ENCODE peak calls at places on chromosomes 13 and 19, in eight cellular contexts. D is esophagus muscularis mucosa, L is IMR-90, H is testis, A is body of pancreas, I is K562, C is heart left ventricle, T is stomach. R is an unnamed sample.

GRCh38 chr13:74662895-74663294 is 528.7 kb upstream of the KLF12 start:
- DNase-seq in D (no peak), L (no peak), H (peak; percentile 21), A (no peak), I (no peak), C (no peak), T (no peak), R (no peak)

GRCh38 chr13:109819851-109820250 is 33.5 kb upstream of the IRS2 start:
- DNase-seq in D (no peak), L (no peak), H (no peak), A (no peak), I (no peak), C (no peak), T (no peak), R (no peak)

GRCh38 chr13:44378277-44378676 is 4.7 kb downstream of the SERP2 start:
- DNase-seq in D (no peak), L (no peak), H (no peak), A (no peak), I (no peak), C (no peak), T (no peak), R (no peak)

GRCh38 chr13:20788312-20788711 is 14.6 kb upstream of the EEF1AKMT1 start:
- DNase-seq in D (no peak), L (peak; percentile 26), H (no peak), A (no peak), I (no peak), C (no peak), T (no peak), R (no peak)

GRCh38 chr13:77838271-77838670 is 80.4 kb downstream of the EDNRB start:
- DNase-seq in D (no peak), L (no peak), H (no peak), A (no peak), I (no peak), C (no peak), T (no peak), R (no peak)

GRCh38 chr19:54357381-54357780 is 7.3 kb downstream of the LAIR1 start:
- DNase-seq in D (no peak), L (no peak), H (no peak), A (no peak), I (no peak), C (no peak), T (no peak), R (no peak)

GRCh38 chr13:110070046-110070445 is 236.9 kb downstream of the COL4A1 start:
- DNase-seq in D (no peak), L (no peak), H (no peak), A (no peak), I (no peak), C (no peak), T (no peak), R (no peak)

GRCh38 chr13:96958286-96958891 is 35.9 kb downstream of the OXGR1 start:
- DNase-seq in D (no peak), L (peak; percentile 13), H (peak; percentile 30), A (peak; percentile 21), I (peak; percentile 10), C (no peak), T (peak; percentile 27), R (no peak)

GRCh38 chr13:23087884-23088283 is 92.9 kb upstream of the SGCG start:
- DNase-seq in D (no peak), L (peak; percentile 20), H (peak; percentile 58), A (no peak), I (peak; percentile 13), C (no peak), T (no peak), R (no peak)

GRCh38 chr13:95882121-95882520 is 171.1 kb downstream of the UGGT2 start:
- DNase-seq in D (no peak), L (no peak), H (no peak), A (peak; percentile 23), I (no peak), C (no peak), T (peak; percentile 34), R (no peak)

GRCh38 chr13:99528547-99528946 is 27.3 kb downstream of the TM9SF2 start:
- DNase-seq in D (no peak), L (no peak), H (no peak), A (no peak), I (no peak), C (no peak), T (no peak), R (no peak)

GRCh38 chr13:42354246-42355117 is 82.5 kb downstream of the AKAP11 start:
- DNase-seq in D (peak; percentile 85), L (peak; percentile 48), H (no peak), A (no peak), I (no peak), C (no peak), T (no peak), R (no peak)

GRCh38 chr19:39412100-39412866 is at the start of gene PLEKHG2:
- DNase-seq in D (peak; percentile 100), L (peak; percentile 100), H (peak; percentile 99), A (peak; percentile 97), I (peak; percentile 92), C (peak; percentile 97), T (peak; percentile 97), R (peak; percentile 100)
- TF ChIP-seq POLR2A in D (peak; percentile 97), L (peak; percentile 77), H (no peak), A (peak; percentile 90), I (peak; percentile 81), C (peak; percentile 80), T (no peak), R (no peak)

DNA sequence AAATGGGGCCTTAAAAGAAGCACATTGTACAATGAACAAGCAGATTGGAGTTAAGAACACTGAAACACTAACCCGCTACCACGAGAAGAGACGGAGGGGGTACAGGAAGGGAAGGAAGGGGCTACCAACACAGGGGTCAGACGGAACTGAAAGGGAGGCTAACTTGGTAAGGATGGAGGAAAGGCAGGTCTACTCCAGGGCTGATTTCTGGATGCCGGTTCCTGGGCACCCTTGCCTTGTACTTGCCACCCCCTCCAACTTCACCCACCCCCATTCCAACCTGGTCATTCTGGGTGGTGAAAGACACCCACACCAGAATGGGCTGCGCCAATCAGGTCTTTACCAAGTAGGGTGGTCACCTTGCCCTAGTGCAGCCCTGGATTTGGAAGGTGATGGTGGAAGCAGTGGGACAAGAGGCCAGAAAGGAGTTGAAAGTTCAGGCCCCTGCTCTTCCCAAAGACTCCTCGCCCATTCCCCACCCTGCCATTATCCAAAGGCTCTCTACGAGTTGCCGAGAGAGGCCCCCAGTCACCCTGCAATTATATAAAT is 10.3 kb downstream of the ZNF574 start:
- DNase-seq in D (no peak), L (no peak), H (no peak), A (no peak), I (no peak), C (no peak), T (no peak), R (no peak)
- TF ChIP-seq POLR2A in D (no peak), L (no peak), H (no peak), A (no peak), I (no peak), C (no peak), T (no peak), R (no peak)

DNA sequence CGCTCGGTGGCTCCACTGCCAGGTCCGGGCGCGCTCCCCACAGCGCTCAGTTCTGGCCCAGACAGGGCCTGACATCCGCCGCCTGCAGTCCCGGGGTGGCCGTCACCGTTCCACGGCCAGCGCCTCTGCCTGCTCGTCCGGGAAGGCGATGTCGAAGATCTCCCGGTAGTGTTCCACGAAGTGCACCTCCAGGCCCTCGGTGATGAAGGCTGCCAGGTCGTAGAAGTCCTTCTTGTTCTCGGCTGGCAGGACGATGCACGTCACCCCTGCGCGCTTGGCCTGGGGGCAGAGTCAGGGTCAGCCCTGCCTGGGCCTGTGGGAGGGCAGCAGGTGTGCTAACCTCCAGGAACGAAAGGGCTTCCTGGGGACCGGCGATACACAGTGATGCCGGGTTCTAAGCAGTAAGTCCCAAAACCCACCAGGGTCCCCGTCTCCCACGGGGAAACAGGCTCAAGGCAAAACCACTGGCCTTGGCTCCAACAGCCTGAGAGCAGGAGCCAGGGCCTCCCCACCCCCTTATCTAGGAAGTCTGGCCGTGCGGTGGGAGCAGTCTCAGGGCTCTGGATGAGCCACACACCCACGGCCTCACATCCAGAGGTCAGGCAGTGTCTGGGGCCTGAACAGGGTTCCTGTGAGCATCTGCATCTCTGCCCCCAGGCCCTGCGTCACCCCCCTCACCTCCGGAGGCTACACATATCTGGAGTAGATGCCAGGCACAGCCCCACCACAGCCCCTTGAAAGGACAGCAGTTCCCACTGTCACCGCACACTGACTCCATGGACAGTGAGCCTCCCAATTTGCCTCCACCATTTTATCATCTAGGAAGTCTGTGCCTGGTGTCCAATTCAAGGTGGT is 2.1 kb downstream of the RPL36 start:
- DNase-seq in D (no peak), L (peak; percentile 11), H (no peak), A (no peak), I (no peak), C (no peak), T (no peak), R (no peak)
- TF ChIP-seq POLR2A in D (no peak), L (no peak), H (no peak), A (no peak), I (peak; percentile 84), C (no peak), T (no peak), R (no peak)

DNA sequence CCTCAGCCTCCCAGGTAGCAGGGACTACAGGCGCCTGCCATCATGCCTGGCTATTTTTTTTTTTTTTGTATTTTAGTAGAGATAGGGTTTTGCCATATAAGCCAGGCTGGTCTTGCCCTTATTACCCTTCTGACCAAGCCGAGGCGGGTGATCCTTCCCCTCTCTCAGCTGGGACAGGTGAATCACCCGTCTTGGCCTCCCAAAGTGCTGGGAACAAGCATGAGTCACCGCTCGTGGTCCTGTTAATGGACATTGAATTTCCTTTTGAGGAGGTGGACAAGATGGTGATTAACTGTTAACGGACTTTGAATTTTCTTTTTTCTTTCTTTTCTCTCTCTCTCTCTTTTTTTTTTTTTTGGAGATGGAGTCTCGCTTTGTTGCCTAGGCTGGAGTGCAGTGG is 10.6 kb downstream of the CD70 start:
- DNase-seq in D (no peak), L (peak; percentile 12), H (no peak), A (no peak), I (no peak), C (no peak), T (no peak), R (no peak)
- TF ChIP-seq POLR2A in D (no peak), L (no peak), H (no peak), A (no peak), I (no peak), C (no peak), T (no peak), R (no peak)

DNA sequence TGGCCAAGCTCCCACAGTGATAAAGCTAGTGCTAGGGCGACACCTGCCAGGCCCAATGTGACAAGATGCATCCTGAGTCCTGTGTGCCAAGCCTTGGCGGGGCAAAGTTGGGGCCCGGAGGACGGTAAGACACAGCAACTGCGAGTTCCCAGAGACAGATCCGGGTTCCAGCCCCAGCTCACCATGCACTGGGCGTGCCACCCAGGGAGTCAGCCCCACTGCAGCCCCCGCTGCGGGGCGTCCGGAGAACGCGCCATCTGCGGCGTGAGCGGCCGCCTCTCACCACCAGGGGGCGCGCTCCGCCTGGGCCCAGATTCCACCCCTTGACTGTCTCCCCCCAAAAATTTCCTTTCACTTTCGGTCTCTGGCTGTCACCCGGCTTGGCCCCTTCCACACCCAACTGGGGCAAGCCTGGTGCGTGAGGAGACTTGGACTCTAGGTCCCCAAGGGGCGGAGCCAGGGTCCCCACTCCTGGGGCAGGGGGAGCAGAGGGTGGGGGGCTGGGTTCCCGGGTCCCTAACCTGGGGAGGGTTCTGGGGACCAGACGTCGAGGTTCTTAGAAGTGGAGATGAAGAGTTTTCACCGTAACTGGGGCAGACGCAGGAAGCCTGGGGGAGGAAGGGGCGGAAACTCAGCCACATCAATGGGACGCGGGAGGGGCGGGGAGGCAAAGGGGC is at the start of gene FLT3LG:
- DNase-seq in D (peak; percentile 94), L (peak; percentile 69), H (peak; percentile 66), A (peak; percentile 67), I (peak; percentile 87), C (peak; percentile 90), T (peak; percentile 79), R (no peak)
- TF ChIP-seq POLR2A in D (no peak), L (no peak), H (no peak), A (no peak), I (no peak), C (peak; percentile 41), T (no peak), R (peak; percentile 32)